ENCODE peak calls at places on chromosomes 16 and 17, in four cellular contexts. W is left colon, P is Caki2, K is transverse colon. T is an unnamed sample.

GRCh38 chr17:16433514-16433913 is 18.1 kb downstream of the TRPV2 start:
- DNase-seq in P (no peak), W (no peak), K (no peak), T (no peak)

GRCh38 chr16:2244926-2245795 is 6.2 kb downstream of the ECI1 start:
- DNase-seq in K (no peak), W (no peak), P (no peak), T (no peak)

GRCh38 chr17:83012873-83013778 is 66.3 kb upstream of the METRNL start:
- DNase-seq in K (no peak), P (no peak), W (no peak), T (no peak)

GRCh38 chr17:51500454-51500853 is 240.1 kb downstream of the UTP18 start:
- DNase-seq in K (no peak), W (no peak), P (no peak), T (no peak)

GRCh38 chr17:41710472-41711090 is 1.6 kb upstream of the GAST start:
- DNase-seq in W (no peak), P (peak; percentile 83), K (no peak), T (peak; percentile 58)

GRCh38 chr17:46158323-46159296 is 34.6 kb downstream of the KANSL1 start:
- DNase-seq in W (no peak), P (no peak), K (no peak), T (no peak)

GRCh38 chr17:57170866-57171265 is 85.5 kb upstream of the MSI2 start:
- DNase-seq in K (no peak), W (no peak), P (no peak), T (no peak)

GRCh38 chr17:77217566-77217965 is 76.8 kb downstream of the SEC14L1 start:
- DNase-seq in P (no peak), W (no peak), K (no peak), T (no peak)

GRCh38 chr17:17351901-17352781 is 49.0 kb downstream of the NT5M start:
- DNase-seq in P (no peak), K (no peak), W (no peak), T (peak; percentile 10)

T was measured in ACHN.